ENCODE peak calls at places on chromosomes 1 and 21, in six cellular contexts. S is ascending aorta, H is fibroblast of mammary gland, F is RWPE1, E is breast epithelium, Q is neural progenitor cell. I is an unnamed sample.

GRCh38 chr1:149844096-149844495 is 55.3 kb upstream of the BOLA1 start:
- DNase-seq in S (no peak), H (peak), F (peak), E (no peak), Q (peak), I (no peak)

GRCh38 chr1:68470388-68470970 is 20.7 kb upstream of the RPE65 start:
- DNase-seq in S (no peak), H (peak), F (no peak), E (no peak), Q (no peak), I (no peak)

GRCh38 chr1:103107696-103108524 is at the start of gene COL11A1:
- DNase-seq in S (no peak), H (no peak), F (no peak), E (no peak), Q (peak), I (no peak)

GRCh38 chr1:7117265-7117598 is 332.0 kb downstream of the CAMTA1 start:
- DNase-seq in S (no peak), H (no peak), F (no peak), E (no peak), Q (no peak), I (no peak)

GRCh38 chr1:38129473-38129872 is 82.9 kb upstream of the POU3F1 start:
- DNase-seq in S (no peak), H (no peak), F (no peak), E (no peak), Q (peak), I (no peak)

GRCh38 chr1:64474133-64474532 is 4.2 kb downstream of the CACHD1 start:
- DNase-seq in S (no peak), H (no peak), F (no peak), E (no peak), Q (no peak), I (no peak)

GRCh38 chr1:178189814-178190213 is 95.9 kb downstream of the RASAL2 start:
- DNase-seq in S (no peak), H (peak), F (peak), E (no peak), Q (peak), I (no peak)

GRCh38 chr1:27990920-27991537 is 31.3 kb downstream of the XKR8 start:
- DNase-seq in S (no peak), H (no peak), F (no peak), E (no peak), Q (no peak), I (no peak)

GRCh38 chr21:32207096-32207716 is 71.6 kb downstream of the MIS18A start:
- DNase-seq in S (no peak), H (no peak), F (no peak), E (no peak), Q (no peak), I (no peak)

GRCh38 chr1:183907106-183907505 is 102.2 kb downstream of the RGL1 start:
- DNase-seq in S (no peak), H (peak), F (no peak), E (no peak), Q (no peak), I (no peak)

GRCh38 chr1:26913754-26914619 is at the start of gene NR0B2:
- DNase-seq in S (no peak), H (no peak), F (no peak), E (no peak), Q (no peak), I (no peak)

DNA sequence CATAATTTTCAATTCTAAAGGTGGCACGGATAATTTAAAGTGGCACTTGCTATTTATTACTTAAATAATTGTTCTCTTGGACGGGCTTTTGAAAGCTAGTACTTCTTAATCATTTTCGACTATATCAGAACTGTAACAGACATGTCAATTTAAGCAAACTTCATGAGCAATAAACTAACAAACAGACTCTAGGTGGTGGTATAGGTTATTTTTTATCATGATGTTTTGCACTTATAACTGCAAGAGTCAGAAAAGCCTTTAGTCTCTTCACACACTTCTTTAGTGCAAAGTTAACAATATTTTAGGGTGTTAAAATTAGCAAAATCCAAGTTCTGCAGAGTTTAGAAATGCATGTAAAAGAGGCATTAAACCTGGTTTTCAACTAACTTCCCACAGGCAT is 2.2 kb downstream of the NRIP1 start:
- DNase-seq in S (no peak), H (peak), F (peak), E (no peak), Q (no peak), I (no peak)
- TF ChIP-seq CTCF in S (no peak), H (peak), F (peak), E (no peak), Q (no peak), I (peak)

GRCh38 chr1:25820247-25821111 is 725 bp downstream of the MTFR1L start:
- DNase-seq in S (no peak), H (peak), F (peak), E (peak), Q (peak), I (no peak)

GRCh38 chr1:25816112-25816718 is 3.5 kb upstream of the MTFR1L start:
- DNase-seq in S (no peak), H (no peak), F (no peak), E (no peak), Q (no peak), I (no peak)

GRCh38 chr1:25818569-25818968 is 1.2 kb upstream of the MTFR1L start:
- DNase-seq in S (no peak), H (no peak), F (no peak), E (no peak), Q (no peak), I (no peak)

GRCh38 chr1:25819496-25820246 is at the start of gene MTFR1L:
- DNase-seq in S (peak), H (peak), F (peak), E (peak), Q (peak), I (peak)

GRCh38 chr1:25817840-25818501 is 1.8 kb upstream of the MTFR1L start:
- DNase-seq in S (no peak), H (no peak), F (no peak), E (no peak), Q (no peak), I (no peak)
- TF ChIP-seq CTCF in S (no peak), H (no peak), F (no peak), E (no peak), Q (peak), I (peak)

GRCh38 chr1:61316493-61316892 is 234.1 kb downstream of the NFIA start:
- DNase-seq in S (no peak), H (no peak), F (no peak), E (no peak), Q (no peak), I (no peak)
- TF ChIP-seq CTCF in S (no peak), H (no peak), F (no peak), E (no peak), Q (no peak), I (no peak)

GRCh38 chr1:196309386-196309785 is 298.9 kb downstream of the KCNT2 start:
- DNase-seq in S (no peak), H (peak), F (peak), E (no peak), Q (no peak), I (peak)
- TF ChIP-seq CTCF in S (no peak), H (peak), F (peak), E (no peak), Q (peak), I (peak)

GRCh38 chr1:110509655-110510054 is 9.3 kb downstream of the KCNA10 start:
- DNase-seq in S (no peak), H (no peak), F (no peak), E (no peak), Q (no peak), I (no peak)
- TF ChIP-seq CTCF in S (no peak), H (no peak), F (no peak), E (no peak), Q (no peak), I (no peak)

GRCh38 chr1:233673146-233673946 is 59.4 kb downstream of the KCNK1 start:
- DNase-seq in S (no peak), H (no peak), F (no peak), E (no peak), Q (no peak), I (no peak)

GRCh38 chr1:233673947-233674431 is 60.1 kb downstream of the KCNK1 start:
- DNase-seq in S (no peak), H (peak), F (no peak), E (no peak), Q (no peak), I (no peak)

GRCh38 chr1:233675394-233675793 is 61.5 kb downstream of the KCNK1 start:
- DNase-seq in S (no peak), H (no peak), F (no peak), E (no peak), Q (no peak), I (no peak)

GRCh38 chr1:233677690-233678354 is 63.9 kb downstream of the KCNK1 start:
- DNase-seq in S (no peak), H (no peak), F (no peak), E (no peak), Q (no peak), I (no peak)

DNA sequence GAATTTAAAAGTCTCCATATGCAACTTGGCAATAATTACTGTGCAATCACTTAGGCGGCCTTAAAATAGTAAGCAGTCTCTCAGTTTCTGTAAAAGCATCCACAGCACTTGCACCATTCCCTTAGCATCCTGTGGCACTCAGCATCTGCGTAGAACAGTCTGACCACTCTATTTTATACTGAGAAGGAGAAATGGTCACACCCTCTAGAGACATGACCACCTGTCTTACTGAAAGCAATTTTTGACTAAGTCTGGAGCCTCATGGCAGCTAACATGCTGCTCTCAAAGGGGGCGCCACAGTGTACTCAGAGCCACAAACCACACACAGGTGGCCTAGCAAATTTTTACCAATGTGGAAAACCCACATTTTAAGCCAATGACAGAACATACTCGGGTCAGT is 62.0 kb downstream of the KCNK1 start:
- DNase-seq in S (no peak), H (no peak), F (no peak), E (no peak), Q (no peak), I (no peak)
- TF ChIP-seq CTCF in S (no peak), H (no peak), F (no peak), E (no peak), Q (no peak), I (no peak)

GRCh38 chr1:235093013-235093618 is 35.5 kb downstream of the TOMM20 start:
- DNase-seq in S (peak), H (peak), F (no peak), E (no peak), Q (peak), I (no peak)
- TF ChIP-seq CTCF in S (no peak), H (peak), F (no peak), E (no peak), Q (peak), I (peak)

GRCh38 chr1:18200918-18201317 is 93.3 kb downstream of the IGSF21 start:
- DNase-seq in S (no peak), H (no peak), F (no peak), E (no peak), Q (no peak), I (no peak)

GRCh38 chr1:18198240-18198639 is 90.6 kb downstream of the IGSF21 start:
- DNase-seq in S (no peak), H (no peak), F (no peak), E (no peak), Q (no peak), I (no peak)

GRCh38 chr1:18199462-18199861 is 91.9 kb downstream of the IGSF21 start:
- DNase-seq in S (no peak), H (no peak), F (no peak), E (no peak), Q (peak), I (no peak)

GRCh38 chr1:18201997-18202719 is 94.6 kb downstream of the IGSF21 start:
- DNase-seq in S (no peak), H (no peak), F (no peak), E (no peak), Q (no peak), I (peak)

GRCh38 chr1:18200136-18200717 is 92.6 kb downstream of the IGSF21 start:
- DNase-seq in S (no peak), H (no peak), F (no peak), E (no peak), Q (peak), I (no peak)
- TF ChIP-seq CTCF in S (no peak), H (no peak), F (no peak), E (no peak), Q (peak), I (no peak)

DNA sequence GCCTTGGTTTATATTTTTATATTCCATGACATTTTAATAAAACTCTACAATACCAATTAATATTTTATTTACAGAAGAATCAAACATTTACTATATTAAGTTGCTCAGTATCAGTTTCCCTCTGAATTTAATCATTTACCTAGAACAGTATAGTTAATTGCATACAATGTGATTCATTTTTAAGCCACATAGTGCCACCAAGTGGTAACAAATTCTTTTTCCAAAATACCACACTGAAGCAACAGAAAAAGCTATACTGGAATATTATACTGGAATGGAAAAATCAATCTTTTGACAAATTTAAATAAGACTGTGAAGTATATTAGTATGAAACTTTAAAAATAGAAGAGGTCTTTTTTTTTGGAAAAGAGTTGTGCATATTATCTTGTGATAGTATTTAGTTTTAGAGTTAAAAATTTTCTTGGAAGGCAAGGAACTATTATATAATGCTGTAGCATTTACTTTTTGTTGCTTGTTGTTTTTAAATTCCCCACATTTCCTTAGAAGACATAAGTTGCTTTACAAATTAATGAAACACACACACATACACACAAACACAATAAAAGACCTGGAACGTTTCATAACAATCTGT is 57.3 kb downstream of the ZNF644 start:
- DNase-seq in S (no peak), H (peak), F (no peak), E (no peak), Q (peak), I (no peak)
- TF ChIP-seq CTCF in S (peak), H (peak), F (peak), E (no peak), Q (peak), I (peak)

DNA sequence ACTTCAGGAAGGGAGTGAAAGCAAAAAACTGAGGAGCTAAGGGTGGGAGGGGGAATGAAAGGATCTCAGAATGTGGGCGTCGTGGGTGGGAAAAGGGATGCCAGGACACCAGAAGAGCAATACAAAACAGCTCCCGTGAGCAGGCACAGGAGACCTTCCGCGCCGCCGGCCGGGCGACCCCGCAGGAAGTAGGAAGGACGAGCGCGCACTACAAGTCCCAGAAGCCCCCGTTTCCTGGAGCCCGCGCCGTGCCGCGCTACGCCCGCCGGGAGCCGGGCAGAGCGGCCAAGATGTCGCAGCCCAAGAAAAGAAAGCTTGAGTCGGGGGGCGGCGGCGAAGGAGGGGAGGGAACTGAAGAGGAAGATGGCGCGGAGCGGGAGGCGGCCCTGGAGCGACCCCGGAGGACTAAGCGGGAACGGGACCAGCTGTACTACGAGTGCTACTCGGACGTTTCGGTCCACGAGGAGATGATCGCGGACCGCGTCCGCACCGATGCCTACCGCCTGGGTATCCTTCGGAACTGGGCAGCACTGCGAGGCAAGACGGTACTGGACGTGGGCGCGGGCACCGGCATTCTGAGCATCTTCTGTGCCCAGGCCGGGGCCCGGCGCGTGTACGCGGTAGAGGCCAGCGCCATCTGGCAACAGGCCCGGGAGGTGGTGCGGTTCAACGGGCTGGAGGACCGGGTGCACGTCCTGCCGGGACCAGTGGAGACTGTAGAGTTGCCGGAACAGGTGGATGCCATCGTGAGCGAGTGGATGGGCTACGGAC is at the start of gene PRMT6:
- DNase-seq in S (peak), H (peak), F (peak), E (peak), Q (peak), I (peak)
- TF ChIP-seq CTCF in S (no peak), H (no peak), F (no peak), E (no peak), Q (no peak), I (no peak)